ENCODE peak calls at places on chromosomes 5 and 9, in ten cellular contexts. J is endothelial cell of umbilical vein; Q is T-cell; I is tibial nerve; X is iris pigment epithelial cell; R is G401; H is stimulated activated naive CD8-positive, alpha-beta T cell treated with anti-CD3 and anti-CD28 coated beads, Interleukin-15, amount 100 ng/mL, for 72 hours; A is left ventricle myocardium inferior; P is sigmoid colon; B is upper lobe of right lung. Z is an unnamed sample.

GRCh38 chr9:123395276-123396006 is 39.4 kb downstream of the CRB2 start:
- DNase-seq in B (no peak), J (no peak), X (no peak), P (no peak), H (no peak), I (no peak), A (no peak), R (no peak), Q (no peak), Z (no peak)

GRCh38 chr9:129585352-129585751 is 35.5 kb downstream of the C9orf50 start:
- DNase-seq in B (no peak), P (no peak), R (no peak), H (no peak), Q (no peak), X (no peak), I (no peak), J (no peak), A (no peak), Z (no peak)

GRCh38 chr9:135887021-135887507 is 20.3 kb downstream of the CAMSAP1 start:
- DNase-seq in R (peak), H (no peak), X (no peak), B (no peak), A (peak), J (no peak), Q (no peak), P (no peak), I (no peak), Z (no peak)

GRCh38 chr9:37936965-37937364 is 33.0 kb upstream of the SLC25A51 start:
- DNase-seq in X (peak), A (no peak), Q (no peak), H (no peak), R (no peak), P (no peak), B (no peak), J (no peak), I (no peak), Z (no peak)

GRCh38 chr5:148623741-148624140 is 30.6 kb downstream of the HTR4 start:
- DNase-seq in I (no peak), H (no peak), P (no peak), Q (no peak), R (no peak), B (no peak), J (peak), A (no peak), X (peak), Z (no peak)

GRCh38 chr5:87954121-87954520 is 314.5 kb downstream of the TMEM161B start:
- DNase-seq in P (no peak), H (no peak), B (no peak), A (no peak), Q (no peak), J (no peak), R (no peak), X (no peak), I (no peak), Z (no peak)

GRCh38 chr5:137699291-137700281 is 36.3 kb downstream of the KLHL3 start:
- DNase-seq in J (peak), P (no peak), A (no peak), R (peak), H (no peak), B (no peak), Q (no peak), X (no peak), I (no peak), Z (no peak)

GRCh38 chr5:51387854-51388320 is 4.6 kb downstream of the ISL1 start:
- DNase-seq in H (no peak), A (no peak), Q (no peak), I (no peak), X (no peak), J (no peak), R (no peak), B (no peak), P (no peak), Z (no peak)

GRCh38 chr5:170635706-170636105 is 131.9 kb downstream of the KCNIP1 start:
- DNase-seq in R (no peak), P (peak), I (no peak), H (no peak), X (no peak), Q (no peak), B (no peak), A (no peak), J (no peak), Z (peak)

GRCh38 chr9:117958726-117959125 is 254.5 kb downstream of the TLR4 start:
- DNase-seq in B (no peak), J (no peak), A (no peak), Q (no peak), X (no peak), P (no peak), R (no peak), I (no peak), H (no peak), Z (no peak)

GRCh38 chr9:93473411-93473810 is 20.0 kb upstream of the FAM120AOS start:
- DNase-seq in B (no peak), A (no peak), H (no peak), I (no peak), P (no peak), R (no peak), Q (no peak), X (peak), J (no peak), Z (no peak)

GRCh38 chr9:13919386-13919785 is 394.6 kb downstream of the NFIB start:
- DNase-seq in P (no peak), J (no peak), R (no peak), A (no peak), B (no peak), Q (no peak), X (no peak), H (no peak), I (no peak), Z (no peak)